ENCODE peak calls at places on chromosomes 16 and 17, in ten cellular contexts. D is MM.1S, Z is mammary epithelial cell, C is SK-N-SH, K is HCT116, I is IMR-90, P is neural progenitor cell, A is OCI-LY7, H is GM23248, B is K562. X is an unnamed sample.

GRCh38 chr16:11181889-11182279 is 74.1 kb downstream of the SOCS1 start:
- DNase-seq in D (no peak), Z (peak; percentile 44), C (no peak), K (no peak), I (peak; percentile 61), P (no peak), A (no peak), H (no peak), B (no peak), X (peak; percentile 88)

GRCh38 chr17:1111599-1112443 is 68.0 kb downstream of the ABR start:
- DNase-seq in D (no peak), Z (no peak), C (peak; percentile 50), K (no peak), I (no peak), P (no peak), A (no peak), H (no peak), B (no peak), X (peak; percentile 50)

GRCh38 chr16:28279006-28279405 is 13.3 kb upstream of the SBK1 start:
- DNase-seq in D (no peak), Z (no peak), C (no peak), K (no peak), I (no peak), P (no peak), A (no peak), H (no peak), B (no peak), X (no peak)

GRCh38 chr16:89422527-89422904 is 67.8 kb downstream of the ANKRD11 start:
- DNase-seq in D (peak; percentile 62), Z (no peak), C (no peak), K (no peak), I (peak; percentile 59), P (no peak), A (no peak), H (peak; percentile 56), B (no peak), X (peak; percentile 95)

GRCh38 chr17:62658136-62658535 is 30.7 kb downstream of the MRC2 start:
- DNase-seq in D (no peak), Z (no peak), C (no peak), K (no peak), I (no peak), P (no peak), A (no peak), H (no peak), B (no peak), X (no peak)

GRCh38 chr16:89687092-89687940 is 827 bp downstream of the CDK10 start:
- DNase-seq in D (peak; percentile 45), Z (peak; percentile 60), C (no peak), K (no peak), I (peak; percentile 52), P (peak; percentile 48), A (peak; percentile 73), H (peak; percentile 84), B (peak; percentile 55), X (peak; percentile 91)

GRCh38 chr17:55903028-55903690 is 152.3 kb downstream of the PCTP start:
- DNase-seq in D (no peak), Z (no peak), C (no peak), K (no peak), I (no peak), P (no peak), A (no peak), H (peak; percentile 7), B (no peak), X (no peak)

GRCh38 chr16:22262460-22262859 is 34.7 kb upstream of the POLR3E start:
- DNase-seq in D (no peak), Z (no peak), C (no peak), K (no peak), I (peak; percentile 45), P (no peak), A (no peak), H (peak; percentile 60), B (no peak), X (peak; percentile 91)

GRCh38 chr16:80997139-80997798 is 9.4 kb downstream of the CMC2 start:
- DNase-seq in D (no peak), Z (no peak), C (no peak), K (no peak), I (no peak), P (no peak), A (peak; percentile 7), H (peak; percentile 12), B (no peak), X (no peak)

GRCh38 chr16:29995330-29995910 is at the start of gene HIRIP3:
- DNase-seq in D (peak; percentile 92), Z (peak; percentile 77), C (peak; percentile 94), K (peak; percentile 66), I (peak; percentile 64), P (peak; percentile 94), A (peak; percentile 92), H (peak; percentile 91), B (peak; percentile 79), X (peak; percentile 99)

GRCh38 chr17:57396515-57396921 is 140.2 kb downstream of the MSI2 start:
- DNase-seq in D (no peak), Z (no peak), C (no peak), K (no peak), I (no peak), P (no peak), A (no peak), H (no peak), B (no peak), X (no peak)

GRCh38 chr17:37821025-37821713 is 76.3 kb upstream of the HNF1B start:
- DNase-seq in D (peak; percentile 52), Z (peak; percentile 77), C (no peak), K (no peak), I (peak; percentile 62), P (no peak), A (no peak), H (peak; percentile 28), B (no peak), X (no peak)

GRCh38 chr17:29383687-29384086 is 6.5 kb upstream of the TAOK1 start:
- DNase-seq in D (no peak), Z (peak; percentile 75), C (no peak), K (no peak), I (peak; percentile 47), P (no peak), A (no peak), H (peak; percentile 77), B (no peak), X (no peak)

GRCh38 chr17:68600881-68601564 is at the start of gene FAM20A:
- DNase-seq in D (no peak), Z (no peak), C (peak; percentile 68), K (no peak), I (no peak), P (peak; percentile 59), A (no peak), H (peak; percentile 69), B (no peak), X (peak; percentile 75)

GRCh38 chr16:31467858-31468257 is 4.1 kb upstream of the TGFB1I1 start:
- DNase-seq in D (no peak), Z (no peak), C (no peak), K (no peak), I (no peak), P (no peak), A (no peak), H (no peak), B (no peak), X (peak; percentile 43)

GRCh38 chr16:81618661-81619060 is 160.4 kb upstream of the PLCG2 start:
- DNase-seq in D (no peak), Z (no peak), C (no peak), K (no peak), I (no peak), P (peak; percentile 63), A (no peak), H (no peak), B (no peak), X (no peak)

GRCh38 chr17:41547921-41548843 is 20.1 kb upstream of the KRT19 start:
- DNase-seq in D (no peak), Z (peak; percentile 99), C (peak; percentile 67), K (peak; percentile 96), I (peak; percentile 98), P (no peak), A (no peak), H (peak; percentile 100), B (peak; percentile 54), X (peak; percentile 99)

GRCh38 chr16:67667434-67667816 is 811 bp downstream of the C16orf86 start:
- DNase-seq in D (no peak), Z (no peak), C (no peak), K (no peak), I (no peak), P (no peak), A (no peak), H (no peak), B (no peak), X (peak; percentile 92)
- H3K4me3 ChIP-seq in D (peak overlapping the region; percentile 89), Z (no peak overlapping the region), C (peak overlapping the region; percentile 67), K (no peak overlapping the region), I (no peak overlapping the region), P (peak overlapping the region; percentile 90), A (peak overlapping the region; percentile 69), H (peak overlapping the region; percentile 82), B (no peak overlapping the region), X (peak overlapping the region; percentile 85)

GRCh38 chr17:18968945-18969887 is 17.3 kb downstream of the SLC5A10 start:
- DNase-seq in D (no peak), Z (peak; percentile 71), C (no peak), K (no peak), I (no peak), P (no peak), A (no peak), H (peak; percentile 87), B (peak; percentile 37), X (peak; percentile 97)
- H2AFZ ChIP-seq in D (no peak overlapping the region), Z (no peak overlapping the region), C (no peak overlapping the region), K (no peak overlapping the region), I (no peak overlapping the region), P (no peak overlapping the region), A (no peak overlapping the region), H (no peak overlapping the region), B (no peak overlapping the region), X (no peak overlapping the region)

GRCh38 chr17:40072481-40073346 is 9.9 kb downstream of the THRA start:
- DNase-seq in D (no peak), Z (no peak), C (peak; percentile 51), K (no peak), I (no peak), P (no peak), A (no peak), H (peak; percentile 15), B (peak; percentile 76), X (peak; percentile 10)

GRCh38 chr17:40073454-40074174 is 10.8 kb downstream of the THRA start:
- DNase-seq in D (no peak), Z (no peak), C (no peak), K (no peak), I (no peak), P (no peak), A (no peak), H (no peak), B (peak; percentile 39), X (peak; percentile 43)

GRCh38 chr17:40075216-40076100 is 12.7 kb downstream of the THRA start:
- DNase-seq in D (peak; percentile 60), Z (peak; percentile 30), C (peak; percentile 83), K (no peak), I (peak; percentile 48), P (peak; percentile 86), A (peak; percentile 69), H (peak; percentile 61), B (peak; percentile 80), X (peak; percentile 94)

GRCh38 chr17:40074871-40075215 is 12.1 kb downstream of the THRA start:
- DNase-seq in D (no peak), Z (no peak), C (no peak), K (no peak), I (no peak), P (no peak), A (no peak), H (peak; percentile 43), B (no peak), X (peak; percentile 89)

GRCh38 chr17:40074175-40074512 is 11.4 kb downstream of the THRA start:
- DNase-seq in D (no peak), Z (no peak), C (no peak), K (no peak), I (no peak), P (no peak), A (no peak), H (no peak), B (no peak), X (peak; percentile 17)
- H3K4me3 ChIP-seq in D (no peak overlapping the region), Z (no peak overlapping the region), C (no peak overlapping the region), K (no peak overlapping the region), I (no peak overlapping the region), P (no peak overlapping the region), A (no peak overlapping the region), H (no peak overlapping the region), B (no peak overlapping the region), X (no peak overlapping the region)

GRCh38 chr17:58809564-58809936 is 53.9 kb downstream of the PPM1E start:
- DNase-seq in D (no peak), Z (no peak), C (no peak), K (no peak), I (no peak), P (no peak), A (no peak), H (no peak), B (no peak), X (no peak)
- H2AFZ ChIP-seq in D (no peak overlapping the region), Z (no peak overlapping the region), C (no peak overlapping the region), K (no peak overlapping the region), I (no peak overlapping the region), P (no peak overlapping the region), A (no peak overlapping the region), H (no peak overlapping the region), B (no peak overlapping the region), X (no peak overlapping the region)

X was measured in osteoblast.